ENCODE peak calls at places on chromosome 2, in seven cellular contexts. G is EL; N is OCI-M1; W is RWPE2; H is skeletal muscle cell; P is stimulated activated CD4-positive, alpha-beta T cell treated with anti-CD3 and anti-CD28 coated beads, Interleukin-4, amount 100 ng/mL, for 1 hour; F is CD4-positive, alpha-beta memory T cell. I is an unnamed sample.

GRCh38 chr2:141329949-141330348 is 800.9 kb downstream of the LRP1B start:
- DNase-seq in G (peak; percentile 17), N (no peak), W (no peak), H (peak; percentile 27), P (no peak), F (no peak), I (no peak)

GRCh38 chr2:194545978-194546377 is 1111.0 kb upstream of the SLC39A10 start:
- DNase-seq in G (no peak), N (peak; percentile 68), W (no peak), H (no peak), P (no peak), F (no peak), I (no peak)

GRCh38 chr2:170087394-170087793 is 90.6 kb upstream of the MYO3B start:
- DNase-seq in G (no peak), N (no peak), W (no peak), H (peak; percentile 27), P (no peak), F (no peak), I (no peak)

GRCh38 chr2:112483047-112483473 is 1.1 kb downstream of the TTL start:
- DNase-seq in G (peak; percentile 81), N (peak; percentile 63), W (no peak), H (no peak), P (no peak), F (no peak), I (no peak)

GRCh38 chr2:95007822-95008221 is 17.7 kb upstream of the MAL start:
- DNase-seq in G (no peak), N (no peak), W (no peak), H (no peak), P (no peak), F (no peak), I (no peak)

GRCh38 chr2:113174369-113174735 is 581 bp downstream of the PSD4 start:
- DNase-seq in G (no peak), N (peak; percentile 41), W (no peak), H (no peak), P (no peak), F (no peak), I (no peak)

GRCh38 chr2:118371500-118371899 is 283.2 kb downstream of the INSIG2 start:
- DNase-seq in G (peak; percentile 24), N (peak; percentile 47), W (no peak), H (no peak), P (no peak), F (no peak), I (no peak)

GRCh38 chr2:26658691-26659346 is 17.7 kb upstream of the CIB4 start:
- DNase-seq in G (no peak), N (no peak), W (no peak), H (no peak), P (no peak), F (no peak), I (no peak)

GRCh38 chr2:38620282-38620977 is 17.7 kb upstream of the HNRNPLL start:
- DNase-seq in G (no peak), N (no peak), W (no peak), H (no peak), P (no peak), F (no peak), I (no peak)

GRCh38 chr2:70820499-70820898 is at the start of gene CLEC4F:
- DNase-seq in G (no peak), N (no peak), W (no peak), H (no peak), P (no peak), F (no peak), I (no peak)